ENCODE peak calls at places on chromosomes 5 and 9, in seven cellular contexts. U, R, G, W, C, E and N are unnamed samples.

GRCh38 chr9:91162784-91163440 is 198.8 kb downstream of the AUH start:
- DNase-seq in U (no peak), R (peak; percentile 61), G (no peak), W (peak; percentile 16), C (no peak), E (no peak), N (peak; percentile 60)

GRCh38 chr5:113513384-113514262 is at the start of gene YTHDC2:
- DNase-seq in U (peak; percentile 73), R (peak; percentile 90), G (peak; percentile 88), W (peak; percentile 95), C (peak; percentile 71), E (peak; percentile 89), N (peak; percentile 94)

GRCh38 chr9:99601506-99601905 is 220.2 kb upstream of the NR4A3 start:
- DNase-seq in U (no peak), R (no peak), G (no peak), W (no peak), C (no peak), E (no peak), N (no peak)

GRCh38 chr5:100863736-100864135 is 39.3 kb downstream of the ST8SIA4 start:
- DNase-seq in U (no peak), R (no peak), G (no peak), W (no peak), C (no peak), E (no peak), N (no peak)

GRCh38 chr9:116336133-116336862 is 182.7 kb downstream of the PAPPA start:
- DNase-seq in U (no peak), R (no peak), G (no peak), W (peak; percentile 13), C (no peak), E (no peak), N (no peak)

GRCh38 chr5:103424453-103425205 is 138.0 kb downstream of the NUDT12 start:
- DNase-seq in U (no peak), R (no peak), G (no peak), W (no peak), C (no peak), E (no peak), N (no peak)

GRCh38 chr9:125681657-125682056 is 25.4 kb downstream of the MAPKAP1 start:
- DNase-seq in U (no peak), R (no peak), G (no peak), W (no peak), C (no peak), E (no peak), N (no peak)

GRCh38 chr5:80069918-80070318 is 34.8 kb downstream of the THBS4 start:
- DNase-seq in U (no peak), R (no peak), G (no peak), W (no peak), C (no peak), E (no peak), N (no peak)

GRCh38 chr9:20512636-20513035 is 109.7 kb downstream of the MLLT3 start:
- DNase-seq in U (no peak), R (no peak), G (no peak), W (peak; percentile 30), C (no peak), E (no peak), N (no peak)

GRCh38 chr5:115450741-115451140 is 93.8 kb downstream of the FEM1C start:
- DNase-seq in U (peak; percentile 83), R (no peak), G (no peak), W (no peak), C (no peak), E (no peak), N (no peak)

GRCh38 chr9:98171176-98171925 is 21.1 kb downstream of the CORO2A start:
- DNase-seq in U (no peak), R (no peak), G (no peak), W (peak; percentile 6), C (no peak), E (no peak), N (no peak)

GRCh38 chr9:76203373-76203772 is 190.9 kb downstream of the RFK start:
- DNase-seq in U (no peak), R (no peak), G (no peak), W (no peak), C (no peak), E (no peak), N (peak; percentile 44)

GRCh38 chr9:114011313-114011712 is 66.8 kb downstream of the AMBP start:
- DNase-seq in U (no peak), R (peak; percentile 7), G (no peak), W (no peak), C (no peak), E (no peak), N (no peak)

GRCh38 chr9:111572945-111573604 is 26.4 kb downstream of the PTGR1 start:
- DNase-seq in U (peak; percentile 89), R (no peak), G (no peak), W (no peak), C (no peak), E (no peak), N (no peak)